ENCODE peak calls at places on chromosome 21, in eight cellular contexts. L is smooth muscle cell of the brain vasculature; B is heart right ventricle; G is AG08396; D is stimulated activated CD4-positive, alpha-beta T cell treated with anti-CD3 and anti-CD28 coated beads, Interleukin-1b, Interleukin-23, amount 100 ng/mL, for 1 hour; K is H1; W is BE2C; J is stomach. R is an unnamed sample.

GRCh38 chr21:31111093-31111492 is 72.8 kb upstream of the KRTAP19-8 start:
- DNase-seq in L (no peak), B (no peak), G (no peak), D (no peak), K (no peak), W (no peak), J (no peak), R (no peak)

GRCh38 chr21:37684115-37684493 is 232.2 kb downstream of the KCNJ6 start:
- DNase-seq in L (no peak), B (no peak), G (no peak), D (no peak), K (no peak), W (no peak), J (no peak), R (no peak)

GRCh38 chr21:44071359-44072104 is 35.7 kb upstream of the PWP2 start:
- DNase-seq in L (no peak), B (no peak), G (no peak), D (no peak), K (no peak), W (no peak), J (no peak), R (no peak)

GRCh38 chr21:33811147-33812024 is 104.2 kb downstream of the ATP5PO start:
- DNase-seq in L (no peak), B (no peak), G (no peak), D (no peak), K (no peak), W (no peak), J (no peak), R (no peak)

GRCh38 chr21:38645282-38645681 is 147.0 kb upstream of the ERG start:
- DNase-seq in L (no peak), B (no peak), G (peak), D (no peak), K (no peak), W (no peak), J (no peak), R (no peak)

GRCh38 chr21:31084689-31085088 is 46.4 kb upstream of the KRTAP19-8 start:
- DNase-seq in L (no peak), B (no peak), G (no peak), D (no peak), K (no peak), W (no peak), J (no peak), R (no peak)

GRCh38 chr21:35096959-35097358 is 47.9 kb upstream of the RUNX1 start:
- DNase-seq in L (no peak), B (no peak), G (no peak), D (no peak), K (no peak), W (no peak), J (no peak), R (no peak)

GRCh38 chr21:36344931-36345330 is 24.9 kb downstream of the MORC3 start:
- DNase-seq in L (no peak), B (no peak), G (no peak), D (no peak), K (no peak), W (no peak), J (no peak), R (no peak)

GRCh38 chr21:45376459-45377324 is 28.3 kb upstream of the COL18A1 start:
- DNase-seq in L (no peak), B (no peak), G (no peak), D (no peak), K (peak), W (peak), J (no peak), R (no peak)